ENCODE peak calls at places on chromosomes 2 and 18, in five cellular contexts. F, O, V, B and E are unnamed samples.

GRCh38 chr2:202965810-202966454 is 48.7 kb upstream of the NBEAL1 start:
- DNase-seq in F (no peak), O (no peak), V (peak; percentile 2), B (peak; percentile 34), E (no peak)

GRCh38 chr2:196459539-196459938 is 180.0 kb upstream of the CCDC150 start:
- DNase-seq in F (no peak), O (no peak), V (no peak), B (peak; percentile 3), E (no peak)

GRCh38 chr2:30580394-30580793 is 133.3 kb downstream of the LCLAT1 start:
- DNase-seq in F (no peak), O (no peak), V (no peak), B (no peak), E (no peak)

GRCh38 chr18:31213641-31214040 is 51.0 kb upstream of the DSC1 start:
- DNase-seq in F (no peak), O (no peak), V (no peak), B (no peak), E (no peak)

GRCh38 chr2:202169826-202170424 is 68.5 kb downstream of the SUMO1 start:
- DNase-seq in F (no peak), O (no peak), V (no peak), B (no peak), E (no peak)

GRCh38 chr2:139864821-139865302 is 1084.7 kb upstream of the NXPH2 start:
- DNase-seq in F (no peak), O (no peak), V (no peak), B (no peak), E (no peak)

GRCh38 chr2:25355270-25355669 is 13.5 kb upstream of the DNMT3A start:
- DNase-seq in F (no peak), O (no peak), V (no peak), B (no peak), E (no peak)

GRCh38 chr2:43387092-43388062 is 161.0 kb upstream of the ZFP36L2 start:
- DNase-seq in F (no peak), O (no peak), V (no peak), B (no peak), E (no peak)

GRCh38 chr2:76009484-76009883 is 298.8 kb upstream of the GCFC2 start:
- DNase-seq in F (no peak), O (no peak), V (no peak), B (no peak), E (no peak)

GRCh38 chr2:213848631-213849030 is 562.2 kb upstream of the VWC2L start:
- DNase-seq in F (no peak), O (no peak), V (no peak), B (no peak), E (no peak)

GRCh38 chr2:38465789-38466127 is 88.7 kb upstream of the ATL2 start:
- DNase-seq in F (no peak), O (no peak), V (no peak), B (peak; percentile 20), E (no peak)

GRCh38 chr2:120514521-120514920 is 168.6 kb downstream of the INHBB start:
- DNase-seq in F (no peak), O (no peak), V (no peak), B (no peak), E (no peak)

GRCh38 chr2:33437815-33438214 is 38.6 kb upstream of the RASGRP3 start:
- DNase-seq in F (no peak), O (no peak), V (no peak), B (no peak), E (no peak)

GRCh38 chr2:157572725-157573124 is 55.9 kb downstream of the ACVR1C start:
- DNase-seq in F (no peak), O (no peak), V (no peak), B (no peak), E (no peak)

GRCh38 chr2:4354164-4354563 is 650.8 kb downstream of the DCDC2C start:
- DNase-seq in F (no peak), O (no peak), V (no peak), B (no peak), E (no peak)

GRCh38 chr18:13726972-13727331 is 479 bp downstream of the RNMT start:
- DNase-seq in F (no peak), O (no peak), V (peak; percentile 27), B (peak; percentile 41), E (no peak)

GRCh38 chr18:22663378-22663777 is 245.7 kb upstream of the CTAGE1 start:
- DNase-seq in F (no peak), O (no peak), V (no peak), B (no peak), E (no peak)